ENCODE peak calls at places on chromosomes 3 and 15, in eight cellular contexts. W is GM12891, I is stomach, R is K562, X is ovary, F is HCT116, K is testis, N is body of pancreas. J is an unnamed sample.

GRCh38 chr3:139527287-139527686 is 12.3 kb downstream of the RBP1 start:
- DNase-seq in W (no peak), I (no peak), R (no peak), X (no peak), F (no peak), K (no peak), N (no peak), J (no peak)

GRCh38 chr15:74387988-74388955 is 20.8 kb upstream of the CYP11A1 start:
- DNase-seq in W (no peak), I (no peak), R (no peak), X (no peak), F (no peak), K (no peak), N (no peak), J (no peak)

GRCh38 chr3:136670166-136670565 is 82.0 kb downstream of the STAG1 start:
- DNase-seq in W (no peak), I (no peak), R (no peak), X (no peak), F (no peak), K (no peak), N (no peak), J (no peak)

GRCh38 chr3:191051037-191051436 is 148.0 kb upstream of the OSTN start:
- DNase-seq in W (no peak), I (no peak), R (no peak), X (no peak), F (peak), K (no peak), N (no peak), J (no peak)

GRCh38 chr3:141642215-141642614 is 95.9 kb upstream of the RNF7 start:
- DNase-seq in W (no peak), I (no peak), R (no peak), X (no peak), F (no peak), K (no peak), N (no peak), J (no peak)

GRCh38 chr3:149605902-149606301 is 51.9 kb downstream of the WWTR1 start:
- DNase-seq in W (no peak), I (no peak), R (no peak), X (no peak), F (no peak), K (no peak), N (no peak), J (no peak)

GRCh38 chr15:90305932-90306331 is 40.5 kb downstream of the NGRN start:
- DNase-seq in W (no peak), I (no peak), R (no peak), X (no peak), F (no peak), K (no peak), N (no peak), J (no peak)

GRCh38 chr3:41975421-41976103 is 13.7 kb upstream of the ULK4 start:
- DNase-seq in W (no peak), I (no peak), R (no peak), X (no peak), F (no peak), K (no peak), N (no peak), J (no peak)

GRCh38 chr15:79640206-79640605 is 208.1 kb downstream of the MINAR1 start:
- DNase-seq in W (no peak), I (peak), R (no peak), X (no peak), F (peak), K (no peak), N (no peak), J (peak)

GRCh38 chr3:40624189-40624754 is 99.5 kb downstream of the ZNF621 start:
- DNase-seq in W (no peak), I (no peak), R (no peak), X (no peak), F (no peak), K (no peak), N (no peak), J (no peak)

GRCh38 chr3:113948015-113948917 is 453 bp downstream of the ZDHHC23 start:
- DNase-seq in W (peak), I (peak), R (no peak), X (no peak), F (no peak), K (peak), N (peak), J (peak)

GRCh38 chr3:77411334-77411733 is 371.4 kb downstream of the ROBO2 start:
- DNase-seq in W (no peak), I (no peak), R (no peak), X (no peak), F (no peak), K (no peak), N (no peak), J (no peak)

GRCh38 chr3:50415813-50416212 is 56.5 kb upstream of the TMEM115 start:
- DNase-seq in W (no peak), I (no peak), R (no peak), X (no peak), F (no peak), K (no peak), N (no peak), J (no peak)

GRCh38 chr3:55162031-55162784 is 234.3 kb upstream of the LRTM1 start:
- DNase-seq in W (no peak), I (no peak), R (no peak), X (no peak), F (no peak), K (no peak), N (no peak), J (peak)

GRCh38 chr3:126485131-126485530 is 9.4 kb upstream of the ZXDC start:
- DNase-seq in W (no peak), I (no peak), R (no peak), X (no peak), F (no peak), K (no peak), N (no peak), J (no peak)

DNA sequence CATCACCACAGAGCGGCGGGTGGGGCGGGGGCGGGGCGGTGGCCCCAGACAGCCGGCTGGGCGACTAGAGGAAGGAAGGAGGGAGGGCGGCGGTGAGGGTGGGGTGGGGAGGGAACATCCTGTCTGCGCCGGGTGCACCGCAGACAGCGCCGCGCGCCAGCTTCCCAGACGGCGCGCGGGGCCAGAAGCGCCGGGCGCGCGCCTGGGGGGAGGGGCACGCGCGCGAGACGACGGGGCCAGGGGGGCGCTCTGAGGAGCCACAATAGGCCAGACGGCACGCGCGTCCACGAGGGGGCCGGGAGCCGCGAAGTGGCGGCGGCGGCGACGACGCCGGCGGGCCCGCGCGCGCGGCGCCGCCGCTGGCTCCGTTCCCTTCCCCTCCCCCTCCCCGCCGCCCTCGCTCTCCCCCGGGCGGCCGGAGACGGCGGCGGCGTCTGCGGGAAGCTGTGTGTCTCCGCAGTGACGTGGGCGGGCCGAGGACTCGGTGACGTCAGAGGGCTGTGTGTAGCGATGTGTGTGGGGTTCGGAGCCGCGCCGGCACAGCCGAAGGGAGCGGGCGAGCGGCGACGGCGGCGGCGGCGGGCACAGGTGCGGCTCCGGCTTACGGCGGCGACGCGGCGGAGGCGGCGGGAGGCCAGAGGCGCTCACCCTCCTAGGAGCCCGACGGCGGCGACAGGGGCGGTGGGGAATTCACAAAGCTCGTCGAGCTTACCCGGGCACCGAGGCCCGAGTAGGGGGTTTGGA is at the start of gene SKIL:
- DNase-seq in W (peak), I (peak), R (peak), X (peak), F (peak), K (peak), N (peak), J (peak)
- TF ChIP-seq POLR2A in W (no peak), I (no peak), R (no peak), X (peak), F (no peak), K (no peak), N (peak), J (peak)

GRCh38 chr3:33052671-33053070 is 44.3 kb downstream of the GLB1 start:
- DNase-seq in W (no peak), I (no peak), R (no peak), X (no peak), F (no peak), K (no peak), N (no peak), J (no peak)
- TF ChIP-seq POLR2A in W (no peak), I (no peak), R (no peak), X (no peak), F (no peak), K (no peak), N (no peak), J (no peak)

DNA sequence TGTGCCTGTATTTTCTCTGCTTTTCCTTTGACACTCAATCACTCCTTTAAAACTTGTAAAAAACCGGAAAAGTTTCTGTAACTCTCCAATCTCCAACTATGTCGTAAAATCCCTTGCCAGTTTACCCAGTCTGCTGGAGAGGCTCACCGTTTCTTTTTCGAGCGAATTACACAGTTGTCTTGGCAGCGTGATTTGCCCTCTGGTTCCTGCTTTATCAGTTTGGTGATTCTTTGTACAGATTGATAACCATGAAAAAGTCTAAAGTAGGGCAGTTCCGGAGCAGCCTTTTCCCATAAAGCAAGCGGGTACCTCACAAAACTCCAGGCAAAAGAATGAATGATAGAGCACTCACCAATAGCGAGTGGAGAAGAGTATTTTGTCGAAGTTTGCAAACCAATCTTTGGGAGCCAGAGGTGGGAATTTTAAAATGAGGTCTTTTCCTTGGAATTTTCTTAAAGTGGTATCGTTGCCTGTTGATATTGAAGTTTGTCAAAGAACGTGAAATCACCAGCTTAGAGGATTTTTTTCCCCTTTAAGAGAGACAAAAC is at the start of gene TTC23:
- DNase-seq in W (no peak), I (no peak), R (no peak), X (no peak), F (peak), K (peak), N (peak), J (peak)
- TF ChIP-seq POLR2A in W (no peak), I (peak), R (no peak), X (peak), F (no peak), K (no peak), N (no peak), J (peak)

GRCh38 chr3:131386429-131386926 is 4.9 kb downstream of the NUDT16 start:
- DNase-seq in W (no peak), I (peak), R (no peak), X (no peak), F (no peak), K (peak), N (no peak), J (no peak)
- TF ChIP-seq POLR2A in W (no peak), I (no peak), R (no peak), X (no peak), F (no peak), K (no peak), N (no peak), J (no peak)

GRCh38 chr3:65595997-65596300 is 442.8 kb downstream of the MAGI1 start:
- DNase-seq in W (no peak), I (no peak), R (no peak), X (no peak), F (no peak), K (no peak), N (no peak), J (no peak)

GRCh38 chr3:65596511-65597224 is 442.1 kb downstream of the MAGI1 start:
- DNase-seq in W (no peak), I (no peak), R (no peak), X (no peak), F (no peak), K (no peak), N (no peak), J (no peak)

GRCh38 chr3:65595222-65595996 is 443.3 kb downstream of the MAGI1 start:
- DNase-seq in W (no peak), I (no peak), R (peak), X (no peak), F (no peak), K (no peak), N (no peak), J (no peak)

GRCh38 chr3:65597952-65598413 is 440.7 kb downstream of the MAGI1 start:
- DNase-seq in W (no peak), I (no peak), R (peak), X (no peak), F (no peak), K (no peak), N (no peak), J (no peak)

GRCh38 chr3:65597225-65597951 is 441.3 kb downstream of the MAGI1 start:
- DNase-seq in W (no peak), I (peak), R (no peak), X (peak), F (no peak), K (peak), N (peak), J (peak)
- TF ChIP-seq POLR2A in W (no peak), I (no peak), R (no peak), X (no peak), F (no peak), K (no peak), N (no peak), J (no peak)

GRCh38 chr15:59437473-59437776 is 561 bp upstream of the FAM81A start:
- DNase-seq in W (no peak), I (no peak), R (no peak), X (peak), F (no peak), K (no peak), N (no peak), J (no peak)
- TF ChIP-seq POLR2A in W (no peak), I (no peak), R (no peak), X (no peak), F (no peak), K (no peak), N (no peak), J (no peak)

DNA sequence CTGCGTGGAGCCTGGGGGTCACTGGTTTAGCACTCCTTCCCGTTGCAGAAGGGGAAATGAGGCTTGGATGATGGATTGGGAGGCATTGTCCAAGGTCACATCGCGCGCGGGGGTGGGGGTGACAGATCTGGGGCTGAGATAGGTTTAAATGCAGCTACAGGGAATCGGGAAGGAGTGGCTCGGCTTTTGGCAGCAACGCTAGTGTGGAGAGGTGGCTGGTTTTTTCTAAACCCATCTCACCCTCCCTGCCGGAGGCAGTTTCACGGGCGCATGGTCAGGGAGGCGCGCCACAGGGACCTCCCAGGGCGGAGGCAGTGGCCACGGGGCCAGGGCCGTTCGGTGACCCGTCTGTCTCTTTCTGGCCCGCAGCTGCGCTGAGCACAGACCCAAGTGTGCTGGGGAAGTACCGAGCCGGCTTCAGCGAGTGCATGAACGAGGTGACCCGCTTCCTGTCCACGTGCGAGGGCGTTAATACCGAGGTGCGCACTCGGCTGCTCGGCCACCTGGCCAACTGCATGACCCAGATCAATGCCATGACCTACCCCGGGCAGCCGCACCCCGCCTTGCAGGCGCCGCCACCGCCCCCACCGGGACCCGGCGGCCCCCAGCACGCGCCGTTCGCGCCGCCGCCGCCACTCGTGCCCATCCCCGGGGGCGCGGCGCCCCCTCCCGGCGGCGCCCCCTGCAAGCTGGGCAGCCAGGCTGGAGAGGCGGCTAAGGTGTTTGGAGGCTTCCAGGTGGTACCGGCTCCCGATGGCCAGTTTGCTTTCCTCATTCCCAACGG is 1.6 kb downstream of the HES1 start:
- DNase-seq in W (no peak), I (peak), R (peak), X (peak), F (no peak), K (peak), N (peak), J (peak)
- TF ChIP-seq POLR2A in W (peak), I (no peak), R (peak), X (peak), F (no peak), K (no peak), N (peak), J (no peak)

DNA sequence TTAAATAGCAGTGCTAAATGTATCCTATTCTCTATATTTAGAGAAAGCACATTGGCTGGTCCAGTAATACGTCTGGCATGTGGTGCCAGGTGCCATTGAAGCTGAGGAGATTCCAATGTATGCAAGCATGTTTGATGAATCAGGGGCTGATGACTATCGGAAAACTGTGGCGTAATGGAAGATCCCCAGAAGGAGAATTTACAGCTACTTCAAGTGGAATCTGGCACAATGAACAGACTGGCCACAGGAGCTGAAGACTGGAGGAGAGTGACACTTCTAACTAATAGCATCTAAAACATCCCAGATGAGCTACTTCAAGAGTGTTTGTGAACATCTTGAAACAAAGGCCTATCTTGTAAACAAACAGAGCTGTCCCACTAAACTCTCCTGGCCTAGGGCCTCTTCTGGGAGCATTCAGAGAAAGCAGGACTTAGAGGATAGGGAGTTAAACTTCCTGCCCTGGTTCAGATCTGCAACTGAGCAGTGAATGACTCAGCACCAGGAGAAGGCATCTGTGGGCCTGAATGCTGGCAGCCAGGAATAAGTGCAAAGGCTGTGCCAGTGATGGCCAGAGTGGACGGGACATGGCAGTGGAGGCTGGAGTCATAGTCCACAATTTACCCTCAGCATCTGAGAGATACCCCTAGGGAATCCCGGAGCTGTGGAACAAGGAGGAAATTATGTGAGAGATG is 15.3 kb upstream of the ACTC1 start:
- DNase-seq in W (no peak), I (no peak), R (no peak), X (no peak), F (no peak), K (no peak), N (no peak), J (peak)
- TF ChIP-seq POLR2A in W (no peak), I (no peak), R (no peak), X (no peak), F (no peak), K (no peak), N (no peak), J (no peak)

DNA sequence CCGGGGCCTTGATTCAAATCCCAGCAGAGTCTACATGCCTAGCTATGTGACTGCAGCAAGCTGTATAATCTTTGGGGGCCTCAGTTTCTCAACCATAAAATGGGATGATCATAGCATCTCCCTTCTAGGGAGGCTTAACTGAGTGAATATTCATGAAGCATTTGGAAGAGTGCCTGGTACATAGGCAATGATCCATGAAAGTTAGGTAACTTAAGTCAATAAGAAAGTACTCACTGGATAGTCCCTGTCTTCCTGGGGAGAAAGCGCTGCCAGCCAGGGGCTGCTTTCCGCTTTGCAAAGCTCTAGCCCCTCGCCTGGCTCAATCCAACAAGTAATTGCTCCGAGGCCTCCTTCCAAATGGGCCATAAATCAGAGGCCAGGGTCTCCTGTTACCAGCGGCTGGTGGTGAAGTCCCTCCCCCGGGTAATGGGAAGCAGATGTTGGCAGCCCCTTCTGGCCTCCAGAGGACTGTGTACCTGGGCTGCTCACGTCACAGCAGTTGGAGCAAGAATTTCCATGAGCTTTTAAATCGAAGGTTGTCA is 521.9 kb upstream of the PROK2 start:
- DNase-seq in W (no peak), I (no peak), R (no peak), X (no peak), F (no peak), K (no peak), N (no peak), J (no peak)
- TF ChIP-seq POLR2A in W (no peak), I (no peak), R (no peak), X (no peak), F (no peak), K (no peak), N (no peak), J (no peak)

DNA sequence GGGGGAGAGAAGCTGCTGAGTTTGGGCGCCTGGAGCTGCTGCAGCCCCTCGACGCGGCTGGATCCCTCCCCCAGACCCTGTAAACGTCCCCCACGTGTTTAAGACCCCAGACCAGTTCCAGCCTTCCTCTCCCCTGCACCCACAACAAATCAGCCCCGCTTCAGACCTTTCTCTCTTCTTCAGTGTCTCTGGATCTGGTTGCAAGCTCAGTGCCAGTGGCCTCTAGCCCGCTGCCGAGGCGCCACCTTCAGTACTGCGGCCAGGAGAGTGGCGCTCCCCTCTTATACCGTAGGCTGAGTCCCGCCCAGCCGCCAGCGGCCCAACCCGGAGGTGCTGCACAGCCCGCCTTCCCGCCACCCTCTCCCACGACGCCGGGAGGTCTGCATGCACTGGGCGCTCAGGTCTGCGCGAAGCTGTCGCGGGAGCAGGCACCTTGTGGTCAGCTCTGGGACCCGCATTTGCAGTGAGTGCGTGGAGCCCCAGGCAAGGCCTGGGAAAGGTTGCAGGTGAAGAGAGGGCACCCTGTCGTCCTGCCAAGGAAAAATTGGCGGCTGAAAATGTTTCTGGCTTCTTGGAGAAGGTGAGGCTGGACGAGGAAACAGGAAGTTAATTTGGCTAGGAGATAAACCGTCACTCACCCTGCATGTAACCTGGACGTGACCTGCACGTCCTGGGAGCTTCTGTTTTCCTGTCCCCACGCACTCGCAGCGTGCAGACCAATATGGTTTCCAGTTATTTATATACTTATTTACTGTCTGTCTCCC is at the start of gene C2CD4B:
- DNase-seq in W (no peak), I (peak), R (no peak), X (peak), F (no peak), K (no peak), N (peak), J (no peak)
- TF ChIP-seq POLR2A in W (no peak), I (peak), R (no peak), X (no peak), F (no peak), K (no peak), N (peak), J (no peak)